ENCODE peak calls at places on chromosomes 13 and 19, in nine cellular contexts. A, Y, O, S, H, Q, L, K and J are unnamed samples.

GRCh38 chr13:111917901-111918300 is 149.0 kb upstream of the SOX1 start:
- DNase-seq in A (no peak), Y (no peak), O (no peak), S (no peak), H (no peak), Q (no peak), L (no peak), K (no peak), J (no peak)

GRCh38 chr19:31538879-31539278 is 189.6 kb upstream of the TSHZ3 start:
- DNase-seq in A (no peak), Y (no peak), O (no peak), S (no peak), H (no peak), Q (no peak), L (no peak), K (no peak), J (no peak)

GRCh38 chr13:50843256-50844043 is at the start of gene DLEU7:
- DNase-seq in A (no peak), Y (no peak), O (no peak), S (no peak), H (no peak), Q (no peak), L (no peak), K (no peak), J (no peak)

GRCh38 chr19:3027292-3027691 is 1.8 kb downstream of the TLE2 start:
- DNase-seq in A (no peak), Y (no peak), O (no peak), S (no peak), H (no peak), Q (no peak), L (no peak), K (no peak), J (no peak)

GRCh38 chr19:14248578-14249011 is 42.6 kb upstream of the ADGRL1 start:
- DNase-seq in A (no peak), Y (peak; percentile 9), O (no peak), S (no peak), H (peak; percentile 24), Q (no peak), L (no peak), K (no peak), J (no peak)

GRCh38 chr13:33728271-33729037 is 89.5 kb upstream of the RFC3 start:
- DNase-seq in A (peak; percentile 77), Y (peak; percentile 36), O (no peak), S (no peak), H (peak; percentile 8), Q (no peak), L (no peak), K (no peak), J (peak; percentile 40)

GRCh38 chr13:49183672-49184315 is 36.3 kb upstream of the MLNR start:
- DNase-seq in A (no peak), Y (peak; percentile 61), O (peak; percentile 34), S (no peak), H (no peak), Q (no peak), L (no peak), K (no peak), J (peak; percentile 3)

GRCh38 chr19:40774916-40775631 is at the start of gene MIA:
- DNase-seq in A (no peak), Y (no peak), O (no peak), S (no peak), H (no peak), Q (no peak), L (no peak), K (no peak), J (no peak)

GRCh38 chr19:28703400-28703956 is 509.5 kb downstream of the UQCRFS1 start:
- DNase-seq in A (no peak), Y (no peak), O (no peak), S (no peak), H (no peak), Q (no peak), L (no peak), K (no peak), J (no peak)

GRCh38 chr13:114112231-114112825 is 20.1 kb downstream of the RASA3 start:
- DNase-seq in A (no peak), Y (no peak), O (no peak), S (no peak), H (no peak), Q (peak; percentile 33), L (peak; percentile 54), K (no peak), J (no peak)

GRCh38 chr19:50460161-50460765 is 16.0 kb upstream of the EMC10 start:
- DNase-seq in A (peak; percentile 79), Y (peak; percentile 53), O (peak; percentile 73), S (peak; percentile 19), H (peak; percentile 73), Q (no peak), L (no peak), K (no peak), J (peak; percentile 56)

GRCh38 chr19:49896863-49897621 is at the start of gene IL4I1:
- DNase-seq in A (peak; percentile 86), Y (no peak), O (no peak), S (no peak), H (no peak), Q (no peak), L (no peak), K (no peak), J (peak; percentile 40)

GRCh38 chr13:32905063-32905863 is 111.0 kb upstream of the KL start:
- DNase-seq in A (peak; percentile 48), Y (no peak), O (peak; percentile 45), S (no peak), H (peak; percentile 24), Q (no peak), L (no peak), K (no peak), J (peak; percentile 33)

GRCh38 chr13:54433511-54434206 is 1405.0 kb downstream of the OLFM4 start:
- DNase-seq in A (no peak), Y (no peak), O (no peak), S (no peak), H (no peak), Q (no peak), L (no peak), K (peak; percentile 58), J (no peak)

GRCh38 chr19:17441241-17442135 is 7.0 kb downstream of the TMEM221 start:
- DNase-seq in A (no peak), Y (peak; percentile 66), O (peak; percentile 57), S (no peak), H (peak; percentile 44), Q (no peak), L (no peak), K (no peak), J (peak; percentile 56)
- TF ChIP-seq CTCF in A (peak; percentile 51), Y (peak; percentile 59), O (peak; percentile 68), S (peak; percentile 70), H (peak; percentile 55), Q (peak; percentile 35), L (no peak), K (peak; percentile 6), J (peak; percentile 58)

GRCh38 chr19:1417145-1417544 is 9.8 kb downstream of the DAZAP1 start:
- DNase-seq in A (no peak), Y (peak; percentile 99), O (no peak), S (peak; percentile 68), H (peak; percentile 88), Q (no peak), L (no peak), K (no peak), J (no peak)

GRCh38 chr19:1418951-1419735 is 11.8 kb downstream of the DAZAP1 start:
- DNase-seq in A (no peak), Y (no peak), O (no peak), S (no peak), H (no peak), Q (no peak), L (no peak), K (no peak), J (no peak)

GRCh38 chr19:1417681-1418493 is 10.5 kb downstream of the DAZAP1 start:
- DNase-seq in A (no peak), Y (peak; percentile 35), O (no peak), S (no peak), H (peak; percentile 18), Q (no peak), L (no peak), K (no peak), J (no peak)

GRCh38 chr19:1418494-1418775 is 11.0 kb downstream of the DAZAP1 start:
- DNase-seq in A (no peak), Y (no peak), O (no peak), S (no peak), H (no peak), Q (no peak), L (no peak), K (no peak), J (no peak)

DNA sequence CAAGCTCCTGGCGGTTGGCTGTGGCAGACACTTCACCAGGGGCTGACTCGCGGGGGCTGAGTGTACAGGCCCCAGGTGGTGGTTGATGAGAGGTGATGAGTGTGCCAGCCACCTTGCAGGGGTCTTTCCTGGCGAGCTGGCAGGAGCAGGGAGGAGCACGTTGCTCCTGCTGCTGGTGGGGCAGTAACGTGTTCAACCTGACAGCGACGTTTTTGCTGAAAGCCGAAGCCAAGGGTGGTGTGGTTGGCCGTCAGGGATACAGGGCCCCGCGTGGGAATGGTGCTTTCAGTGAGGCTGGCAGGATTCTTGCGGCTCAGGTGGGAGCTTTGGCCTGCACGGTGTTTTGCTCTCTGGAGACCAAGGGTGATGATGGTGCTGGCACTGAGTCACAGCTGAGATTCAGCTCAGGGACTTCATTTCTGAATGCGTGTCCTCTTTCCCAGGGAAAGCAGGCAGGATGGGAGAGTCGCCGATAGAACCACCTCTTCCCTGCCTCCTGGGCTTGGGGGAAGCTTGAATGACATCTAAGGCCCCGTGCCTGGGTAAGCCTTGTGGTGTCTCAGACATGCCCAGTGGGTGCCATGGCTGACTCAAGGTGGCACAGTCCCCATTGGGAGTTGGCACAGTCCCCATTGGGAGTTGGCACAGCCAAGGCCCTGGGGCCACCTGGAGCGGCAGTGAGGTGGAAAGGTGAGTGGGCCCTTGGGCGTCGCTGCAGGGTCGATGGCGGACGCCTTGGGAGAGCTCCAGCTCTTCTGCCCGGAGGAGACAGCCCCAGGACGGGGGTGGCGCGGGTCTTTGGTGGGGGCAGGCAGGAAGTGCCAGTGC is 8.8 kb downstream of the DAZAP1 start:
- DNase-seq in A (no peak), Y (peak; percentile 81), O (no peak), S (peak; percentile 38), H (peak; percentile 61), Q (no peak), L (no peak), K (no peak), J (no peak)
- H3K4me3 ChIP-seq in A (no peak overlapping the region), Y (no peak overlapping the region), O (peak overlapping the region; percentile 38), S (peak overlapping the region; percentile 9), H (no peak overlapping the region), Q (no peak overlapping the region), L (peak overlapping the region; percentile 31), K (peak overlapping the region; percentile 33), J (no peak overlapping the region)

DNA sequence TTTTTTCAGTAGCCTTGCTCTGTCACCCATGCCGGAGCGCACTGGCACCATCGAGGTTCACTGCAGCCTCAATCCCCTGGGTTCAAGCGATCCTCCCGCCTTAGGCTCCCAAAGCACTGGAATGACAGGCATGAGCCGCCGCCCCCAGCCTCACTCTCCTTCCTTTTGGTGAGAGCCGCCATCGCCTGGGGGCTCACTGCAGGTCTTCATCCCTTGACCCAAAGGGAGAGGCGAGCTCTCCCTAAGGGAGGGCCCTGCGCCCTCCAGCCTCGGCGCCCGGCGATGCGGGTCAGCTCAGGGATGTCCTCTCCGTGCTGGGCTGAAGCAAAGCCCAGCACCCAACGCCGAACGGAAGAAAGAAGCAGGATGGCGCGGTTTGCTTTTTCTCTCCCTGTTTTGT is 23.2 kb upstream of the ZBTB7A start:
- DNase-seq in A (no peak), Y (no peak), O (no peak), S (no peak), H (no peak), Q (no peak), L (no peak), K (no peak), J (no peak)
- TF ChIP-seq CTCF in A (no peak), Y (no peak), O (no peak), S (no peak), H (no peak), Q (no peak), L (no peak), K (no peak), J (no peak)

GRCh38 chr13:98761979-98762616 is 9.6 kb upstream of the SLC15A1 start:
- DNase-seq in A (no peak), Y (no peak), O (no peak), S (no peak), H (no peak), Q (peak; percentile 61), L (no peak), K (no peak), J (no peak)
- H3K4me3 ChIP-seq in A (peak overlapping the region; percentile 22), Y (peak overlapping the region; percentile 25), O (peak overlapping the region; percentile 25), S (no peak overlapping the region), H (peak overlapping the region; percentile 41), Q (peak overlapping the region; percentile 40), L (peak overlapping the region; percentile 11), K (peak overlapping the region; percentile 42), J (peak overlapping the region; percentile 36)